ENCODE peak calls at places on chromosomes 2 and 18, in six cellular contexts. G is activated T-cell treated with anti-CD3 and anti-CD28 coated beads for 24 hours, B is fibroblast of mammary gland, A is neural progenitor cell, Q is T-helper 22 cell, W is bronchial epithelial cell. E is an unnamed sample.

GRCh38 chr18:50340078-50340477 is 34.8 kb upstream of the SKA1 start:
- DNase-seq in G (no peak), B (no peak), A (no peak), Q (no peak), W (no peak), E (no peak)

GRCh38 chr18:76486600-76486999 is 8.4 kb downstream of the ZNF516 start:
- DNase-seq in G (no peak), B (no peak), A (no peak), Q (no peak), W (no peak), E (no peak)

GRCh38 chr18:59484796-59485328 is 125.8 kb upstream of the LMAN1 start:
- DNase-seq in G (no peak), B (peak), A (no peak), Q (no peak), W (no peak), E (no peak)

GRCh38 chr2:60818272-60818671 is 62.2 kb downstream of the PAPOLG start:
- DNase-seq in G (peak), B (peak), A (no peak), Q (peak), W (peak), E (no peak)

GRCh38 chr2:239326831-239327535 is 73.8 kb downstream of the HDAC4 start:
- DNase-seq in G (peak), B (peak), A (no peak), Q (peak), W (peak), E (peak)

GRCh38 chr2:169768262-169768995 is 30.2 kb upstream of the SSB start:
- DNase-seq in G (peak), B (no peak), A (no peak), Q (no peak), W (no peak), E (peak)

GRCh38 chr2:185284696-185285095 is 453.9 kb upstream of the FSIP2 start:
- DNase-seq in G (no peak), B (no peak), A (no peak), Q (no peak), W (no peak), E (no peak)

GRCh38 chr18:70024088-70024487 is 76.4 kb upstream of the CD226 start:
- DNase-seq in G (no peak), B (no peak), A (no peak), Q (no peak), W (no peak), E (no peak)

GRCh38 chr2:241582806-241583205 is 24.3 kb downstream of the BOK start:
- DNase-seq in G (no peak), B (no peak), A (no peak), Q (no peak), W (no peak), E (no peak)

GRCh38 chr2:84697895-84698294 is 181.6 kb downstream of the DNAH6 start:
- DNase-seq in G (no peak), B (no peak), A (no peak), Q (no peak), W (peak), E (no peak)

GRCh38 chr2:199364153-199364552 is 93.6 kb downstream of the SATB2 start:
- DNase-seq in G (no peak), B (no peak), A (no peak), Q (no peak), W (no peak), E (no peak)

GRCh38 chr18:54004828-54005227 is 219.6 kb downstream of the MBD2 start:
- DNase-seq in G (no peak), B (peak), A (no peak), Q (no peak), W (peak), E (no peak)

GRCh38 chr2:147621656-147622197 is 223.1 kb upstream of the ACVR2A start:
- DNase-seq in G (no peak), B (no peak), A (no peak), Q (no peak), W (no peak), E (no peak)

GRCh38 chr18:10299686-10300085 is 154.7 kb upstream of the APCDD1 start:
- DNase-seq in G (no peak), B (peak), A (no peak), Q (no peak), W (no peak), E (no peak)

GRCh38 chr2:53939656-53940055 is 31.1 kb downstream of the PSME4 start:
- DNase-seq in G (no peak), B (peak), A (no peak), Q (no peak), W (no peak), E (no peak)

GRCh38 chr2:22281033-22281432 is 1103.9 kb upstream of the KLHL29 start:
- DNase-seq in G (no peak), B (peak), A (no peak), Q (no peak), W (peak), E (no peak)

GRCh38 chr2:31694444-31694843 is 113.7 kb upstream of the SRD5A2 start:
- DNase-seq in G (no peak), B (peak), A (peak), Q (no peak), W (no peak), E (no peak)

GRCh38 chr18:8400193-8400752 is 209.0 kb upstream of the RAB12 start:
- DNase-seq in G (no peak), B (no peak), A (no peak), Q (no peak), W (no peak), E (no peak)

GRCh38 chr2:85579266-85579935 is 2.0 kb downstream of the VAMP8 start:
- DNase-seq in G (no peak), B (no peak), A (no peak), Q (no peak), W (no peak), E (no peak)

GRCh38 chr2:30310955-30311354 is 79.6 kb downstream of the LBH start:
- DNase-seq in G (no peak), B (no peak), A (no peak), Q (no peak), W (no peak), E (no peak)

GRCh38 chr18:37565985-37566478 is 434 bp upstream of the CELF4 start:
- DNase-seq in G (no peak), B (peak), A (peak), Q (no peak), W (peak), E (peak)

GRCh38 chr2:108287169-108287568 is 1.5 kb upstream of the SULT1C2 start:
- DNase-seq in G (no peak), B (no peak), A (no peak), Q (no peak), W (no peak), E (no peak)

GRCh38 chr2:192099742-192100141 is 95.0 kb downstream of the TMEFF2 start:
- DNase-seq in G (no peak), B (no peak), A (no peak), Q (no peak), W (no peak), E (no peak)

GRCh38 chr2:233141888-233142287 is 81.7 kb downstream of the INPP5D start:
- DNase-seq in G (no peak), B (no peak), A (no peak), Q (no peak), W (no peak), E (no peak)

GRCh38 chr2:29075894-29076700 is 1.8 kb upstream of the PCARE start:
- DNase-seq in G (no peak), B (peak), A (peak), Q (no peak), W (peak), E (no peak)

GRCh38 chr2:158984554-158985207 is 16.2 kb downstream of the TANC1 start:
- DNase-seq in G (no peak), B (peak), A (no peak), Q (no peak), W (no peak), E (no peak)

GRCh38 chr2:102012061-102012460 is 20.3 kb downstream of the IL1R2 start:
- DNase-seq in G (no peak), B (no peak), A (no peak), Q (no peak), W (no peak), E (no peak)

GRCh38 chr2:101820519-101820918 is 123.0 kb downstream of the MAP4K4 start:
- DNase-seq in G (no peak), B (peak), A (no peak), Q (no peak), W (peak), E (no peak)

GRCh38 chr2:142130111-142131015 is 453 bp downstream of the LRP1B start:
- DNase-seq in G (no peak), B (peak), A (peak), Q (no peak), W (peak), E (peak)

GRCh38 chr2:23200056-23200455 is 184.9 kb upstream of the KLHL29 start:
- DNase-seq in G (no peak), B (no peak), A (no peak), Q (no peak), W (no peak), E (no peak)

GRCh38 chr2:202171246-202171833 is 67.1 kb downstream of the SUMO1 start:
- DNase-seq in G (no peak), B (no peak), A (peak), Q (no peak), W (no peak), E (no peak)

GRCh38 chr2:99205491-99205890 is 24.5 kb downstream of the MRPL30 start:
- DNase-seq in G (no peak), B (no peak), A (no peak), Q (no peak), W (no peak), E (no peak)

GRCh38 chr2:136718273-136718672 is 47.1 kb upstream of the THSD7B start:
- DNase-seq in G (no peak), B (no peak), A (no peak), Q (no peak), W (no peak), E (no peak)

GRCh38 chr2:128549646-128550260 is 231.1 kb upstream of the HS6ST1 start:
- DNase-seq in G (no peak), B (no peak), A (no peak), Q (no peak), W (no peak), E (no peak)

GRCh38 chr2:234558642-234559041 is 61.8 kb upstream of the ARL4C start:
- DNase-seq in G (no peak), B (no peak), A (no peak), Q (no peak), W (no peak), E (no peak)